ENCODE peak calls at places on chromosomes 13 and 19, in eight cellular contexts. One of them, this sample, is unnamed.

GRCh38 chr13:20303636-20304035 is 71.5 kb upstream of the GJB6 start:
- DNase-seq in HS-27A: no peak
- DNase-seq in GM23248: peak
- DNase-seq in T-helper 9 cell: no peak
- DNase-seq in RPMI7951: peak
- DNase-seq in stimulated activated CD4-positive, alpha-beta T cell treated with anti-CD3 and anti-CD28 coated beads, Interleukin-15, amount 100 ng/mL, for 1 hour: no peak
- DNase-seq in AG08395: no peak
- DNase-seq in upper lobe of right lung: no peak
- DNase-seq in this sample: peak

GRCh38 chr13:99386495-99386894 is 79.3 kb upstream of the GPR183 start:
- DNase-seq in HS-27A: no peak
- DNase-seq in GM23248: no peak
- DNase-seq in T-helper 9 cell: no peak
- DNase-seq in RPMI7951: no peak
- DNase-seq in stimulated activated CD4-positive, alpha-beta T cell treated with anti-CD3 and anti-CD28 coated beads, Interleukin-15, amount 100 ng/mL, for 1 hour: no peak
- DNase-seq in AG08395: no peak
- DNase-seq in upper lobe of right lung: no peak
- DNase-seq in this sample: no peak

GRCh38 chr19:50835103-50835784 is 1.9 kb upstream of the KLK15 start:
- DNase-seq in HS-27A: no peak
- DNase-seq in GM23248: peak
- DNase-seq in T-helper 9 cell: no peak
- DNase-seq in RPMI7951: peak
- DNase-seq in stimulated activated CD4-positive, alpha-beta T cell treated with anti-CD3 and anti-CD28 coated beads, Interleukin-15, amount 100 ng/mL, for 1 hour: no peak
- DNase-seq in AG08395: no peak
- DNase-seq in upper lobe of right lung: no peak
- DNase-seq in this sample: no peak

GRCh38 chr13:35920816-35921215 is 210.4 kb downstream of the DCLK1 start:
- DNase-seq in HS-27A: no peak
- DNase-seq in GM23248: no peak
- DNase-seq in T-helper 9 cell: no peak
- DNase-seq in RPMI7951: no peak
- DNase-seq in stimulated activated CD4-positive, alpha-beta T cell treated with anti-CD3 and anti-CD28 coated beads, Interleukin-15, amount 100 ng/mL, for 1 hour: no peak
- DNase-seq in AG08395: no peak
- DNase-seq in upper lobe of right lung: no peak
- DNase-seq in this sample: no peak

GRCh38 chr13:109730832-109731335 is 55.5 kb downstream of the IRS2 start:
- DNase-seq in HS-27A: no peak
- DNase-seq in GM23248: no peak
- DNase-seq in T-helper 9 cell: no peak
- DNase-seq in RPMI7951: no peak
- DNase-seq in stimulated activated CD4-positive, alpha-beta T cell treated with anti-CD3 and anti-CD28 coated beads, Interleukin-15, amount 100 ng/mL, for 1 hour: no peak
- DNase-seq in AG08395: no peak
- DNase-seq in upper lobe of right lung: no peak
- DNase-seq in this sample: no peak

GRCh38 chr13:66560189-66560588 is 669.9 kb downstream of the PCDH9 start:
- DNase-seq in HS-27A: no peak
- DNase-seq in GM23248: no peak
- DNase-seq in T-helper 9 cell: no peak
- DNase-seq in RPMI7951: no peak
- DNase-seq in stimulated activated CD4-positive, alpha-beta T cell treated with anti-CD3 and anti-CD28 coated beads, Interleukin-15, amount 100 ng/mL, for 1 hour: no peak
- DNase-seq in AG08395: no peak
- DNase-seq in upper lobe of right lung: no peak
- DNase-seq in this sample: no peak

GRCh38 chr13:45654633-45655349 is 39.3 kb upstream of the ERICH6B start:
- DNase-seq in HS-27A: no peak
- DNase-seq in GM23248: no peak
- DNase-seq in T-helper 9 cell: no peak
- DNase-seq in RPMI7951: no peak
- DNase-seq in stimulated activated CD4-positive, alpha-beta T cell treated with anti-CD3 and anti-CD28 coated beads, Interleukin-15, amount 100 ng/mL, for 1 hour: no peak
- DNase-seq in AG08395: no peak
- DNase-seq in upper lobe of right lung: no peak
- DNase-seq in this sample: no peak

GRCh38 chr19:55638864-55639359 is 1.9 kb upstream of the ZNF580 start:
- DNase-seq in HS-27A: no peak
- DNase-seq in GM23248: peak
- DNase-seq in T-helper 9 cell: peak
- DNase-seq in RPMI7951: peak
- DNase-seq in stimulated activated CD4-positive, alpha-beta T cell treated with anti-CD3 and anti-CD28 coated beads, Interleukin-15, amount 100 ng/mL, for 1 hour: no peak
- DNase-seq in AG08395: no peak
- DNase-seq in upper lobe of right lung: peak
- DNase-seq in this sample: no peak

GRCh38 chr19:5826531-5827341 is 12.8 kb downstream of the FUT6 start:
- DNase-seq in HS-27A: no peak
- DNase-seq in GM23248: peak
- DNase-seq in T-helper 9 cell: peak
- DNase-seq in RPMI7951: no peak
- DNase-seq in stimulated activated CD4-positive, alpha-beta T cell treated with anti-CD3 and anti-CD28 coated beads, Interleukin-15, amount 100 ng/mL, for 1 hour: no peak
- DNase-seq in AG08395: no peak
- DNase-seq in upper lobe of right lung: peak
- DNase-seq in this sample: peak

GRCh38 chr13:98174321-98174720 is 2.7 kb downstream of the RNF113B start:
- DNase-seq in HS-27A: no peak
- DNase-seq in GM23248: no peak
- DNase-seq in T-helper 9 cell: no peak
- DNase-seq in RPMI7951: no peak
- DNase-seq in stimulated activated CD4-positive, alpha-beta T cell treated with anti-CD3 and anti-CD28 coated beads, Interleukin-15, amount 100 ng/mL, for 1 hour: no peak
- DNase-seq in AG08395: no peak
- DNase-seq in upper lobe of right lung: no peak
- DNase-seq in this sample: no peak

GRCh38 chr19:2113436-2114211 is 16.9 kb downstream of the IZUMO4 start:
- DNase-seq in HS-27A: no peak
- DNase-seq in GM23248: peak
- DNase-seq in T-helper 9 cell: no peak
- DNase-seq in RPMI7951: no peak
- DNase-seq in stimulated activated CD4-positive, alpha-beta T cell treated with anti-CD3 and anti-CD28 coated beads, Interleukin-15, amount 100 ng/mL, for 1 hour: no peak
- DNase-seq in AG08395: peak
- DNase-seq in upper lobe of right lung: no peak
- DNase-seq in this sample: no peak